ENCODE peak calls at places on chromosomes 3 and 15, in five cellular contexts. One of them, this sample, is unnamed.

GRCh38 chr15:74788716-74789151 is 6.9 kb downstream of the CSK start:
- DNase-seq in aorta: no peak
- DNase-seq in RPMI7951: no peak
- DNase-seq in stimulated activated CD4-positive, alpha-beta T cell treated with anti-CD3 and anti-CD28 coated beads, Interleukin-12 subunit alpha, Interleukin-12 subunit beta, amount 100 ng/mL, for 48 hours: no peak
- DNase-seq in tibial artery: no peak
- DNase-seq in this sample: no peak

GRCh38 chr3:143035466-143036214 is 34.3 kb downstream of the U2SURP start:
- DNase-seq in aorta: no peak
- DNase-seq in tibial artery: no peak
- DNase-seq in stimulated activated CD4-positive, alpha-beta T cell treated with anti-CD3 and anti-CD28 coated beads, Interleukin-12 subunit alpha, Interleukin-12 subunit beta, amount 100 ng/mL, for 48 hours: no peak
- DNase-seq in RPMI7951: peak; percentile 3
- DNase-seq in this sample: peak; percentile 49

GRCh38 chr15:85276508-85276907 is 103.9 kb upstream of the AKAP13 start:
- DNase-seq in tibial artery: no peak
- DNase-seq in RPMI7951: no peak
- DNase-seq in aorta: no peak
- DNase-seq in stimulated activated CD4-positive, alpha-beta T cell treated with anti-CD3 and anti-CD28 coated beads, Interleukin-12 subunit alpha, Interleukin-12 subunit beta, amount 100 ng/mL, for 48 hours: no peak
- DNase-seq in this sample: no peak

GRCh38 chr15:86608461-86608860 is 528.8 kb downstream of the AGBL1 start:
- DNase-seq in tibial artery: no peak
- DNase-seq in RPMI7951: peak; percentile 76
- DNase-seq in aorta: no peak
- DNase-seq in stimulated activated CD4-positive, alpha-beta T cell treated with anti-CD3 and anti-CD28 coated beads, Interleukin-12 subunit alpha, Interleukin-12 subunit beta, amount 100 ng/mL, for 48 hours: no peak
- DNase-seq in this sample: peak; percentile 92

GRCh38 chr3:54393150-54393549 is 270.8 kb downstream of the CACNA2D3 start:
- DNase-seq in RPMI7951: no peak
- DNase-seq in stimulated activated CD4-positive, alpha-beta T cell treated with anti-CD3 and anti-CD28 coated beads, Interleukin-12 subunit alpha, Interleukin-12 subunit beta, amount 100 ng/mL, for 48 hours: no peak
- DNase-seq in tibial artery: no peak
- DNase-seq in aorta: no peak
- DNase-seq in this sample: no peak

GRCh38 chr3:87997966-87998365 is 60.8 kb downstream of the CGGBP1 start:
- DNase-seq in stimulated activated CD4-positive, alpha-beta T cell treated with anti-CD3 and anti-CD28 coated beads, Interleukin-12 subunit alpha, Interleukin-12 subunit beta, amount 100 ng/mL, for 48 hours: no peak
- DNase-seq in tibial artery: no peak
- DNase-seq in aorta: no peak
- DNase-seq in RPMI7951: no peak
- DNase-seq in this sample: no peak

GRCh38 chr3:124267406-124267805 is 275.5 kb upstream of the ROPN1 start:
- DNase-seq in tibial artery: no peak
- DNase-seq in stimulated activated CD4-positive, alpha-beta T cell treated with anti-CD3 and anti-CD28 coated beads, Interleukin-12 subunit alpha, Interleukin-12 subunit beta, amount 100 ng/mL, for 48 hours: no peak
- DNase-seq in aorta: no peak
- DNase-seq in RPMI7951: no peak
- DNase-seq in this sample: no peak

GRCh38 chr3:65785065-65785645 is 253.6 kb downstream of the MAGI1 start:
- DNase-seq in tibial artery: no peak
- DNase-seq in RPMI7951: peak; percentile 62
- DNase-seq in aorta: no peak
- DNase-seq in stimulated activated CD4-positive, alpha-beta T cell treated with anti-CD3 and anti-CD28 coated beads, Interleukin-12 subunit alpha, Interleukin-12 subunit beta, amount 100 ng/mL, for 48 hours: no peak
- DNase-seq in this sample: peak; percentile 58

GRCh38 chr3:191648787-191649186 is 187.8 kb downstream of the PYDC2 start:
- DNase-seq in aorta: no peak
- DNase-seq in stimulated activated CD4-positive, alpha-beta T cell treated with anti-CD3 and anti-CD28 coated beads, Interleukin-12 subunit alpha, Interleukin-12 subunit beta, amount 100 ng/mL, for 48 hours: no peak
- DNase-seq in tibial artery: no peak
- DNase-seq in RPMI7951: no peak
- DNase-seq in this sample: no peak

GRCh38 chr3:56076746-56077145 is 391.5 kb downstream of the ERC2 start:
- DNase-seq in RPMI7951: no peak
- DNase-seq in tibial artery: no peak
- DNase-seq in aorta: no peak
- DNase-seq in stimulated activated CD4-positive, alpha-beta T cell treated with anti-CD3 and anti-CD28 coated beads, Interleukin-12 subunit alpha, Interleukin-12 subunit beta, amount 100 ng/mL, for 48 hours: no peak
- DNase-seq in this sample: no peak

GRCh38 chr3:188595890-188596376 is 442.0 kb downstream of the LPP start:
- DNase-seq in stimulated activated CD4-positive, alpha-beta T cell treated with anti-CD3 and anti-CD28 coated beads, Interleukin-12 subunit alpha, Interleukin-12 subunit beta, amount 100 ng/mL, for 48 hours: no peak
- DNase-seq in aorta: no peak
- DNase-seq in RPMI7951: peak; percentile 86
- DNase-seq in tibial artery: no peak
- DNase-seq in this sample: peak; percentile 98

GRCh38 chr3:59540696-59541095 is 490.9 kb upstream of the CFAP20DC start:
- DNase-seq in tibial artery: no peak
- DNase-seq in RPMI7951: no peak
- DNase-seq in stimulated activated CD4-positive, alpha-beta T cell treated with anti-CD3 and anti-CD28 coated beads, Interleukin-12 subunit alpha, Interleukin-12 subunit beta, amount 100 ng/mL, for 48 hours: peak; percentile 1
- DNase-seq in aorta: no peak
- DNase-seq in this sample: no peak